ENCODE peak calls at places on chromosomes 11 and 22, in ten cellular contexts. Q is dorsolateral prefrontal cortex, J is NCI-H1105, C is LHCN-M2, D is AG08395, G is cerebellar cortex, I is pancreas, X is A549, N is NAMALWA, S is HepG2. Y is an unnamed sample.

GRCh38 chr11:120130176-120130980 is 7.5 kb downstream of the TRIM29 start:
- DNase-seq in C (no peak), S (no peak), N (no peak), D (no peak), I (no peak), J (no peak), Q (no peak), X (no peak), G (no peak), Y (no peak)

GRCh38 chr11:27717377-27717776 is 17.1 kb upstream of the BDNF start:
- DNase-seq in N (peak; percentile 27), I (no peak), X (peak; percentile 58), S (no peak), G (peak; percentile 84), J (peak; percentile 20), Q (no peak), C (no peak), D (peak; percentile 12), Y (peak; percentile 59)

GRCh38 chr11:64852804-64853520 is 8.5 kb upstream of the CDC42BPG start:
- DNase-seq in D (no peak), Q (no peak), C (no peak), S (no peak), J (no peak), G (no peak), N (no peak), X (no peak), I (peak; percentile 52), Y (no peak)

GRCh38 chr11:26493616-26494015 is 78.4 kb downstream of the MUC15 start:
- DNase-seq in S (no peak), D (no peak), Q (no peak), G (no peak), I (no peak), N (no peak), C (no peak), X (no peak), J (no peak), Y (no peak)

GRCh38 chr11:93267383-93267782 is 63.2 kb upstream of the DEUP1 start:
- DNase-seq in Q (no peak), D (no peak), N (no peak), C (peak; percentile 1), S (no peak), X (no peak), J (no peak), I (no peak), G (no peak), Y (peak; percentile 1)

GRCh38 chr22:20803696-20804324 is 29.9 kb downstream of the SERPIND1 start:
- DNase-seq in S (peak; percentile 40), C (no peak), I (no peak), D (peak; percentile 35), N (peak; percentile 27), G (peak; percentile 42), J (no peak), Q (peak; percentile 61), X (peak; percentile 22), Y (peak; percentile 33)

GRCh38 chr11:114233755-114234154 is 62.4 kb upstream of the NNMT start:
- DNase-seq in I (no peak), G (no peak), C (peak; percentile 25), J (no peak), Q (no peak), D (no peak), X (no peak), N (no peak), S (no peak), Y (no peak)

GRCh38 chr11:66109294-66109693 is 39.2 kb downstream of the PACS1 start:
- DNase-seq in I (no peak), Q (no peak), X (no peak), N (no peak), G (no peak), J (no peak), D (no peak), C (no peak), S (no peak), Y (no peak)

GRCh38 chr11:43508511-43508918 is 149.8 kb downstream of the TTC17 start:
- DNase-seq in Q (no peak), I (no peak), D (peak; percentile 70), G (no peak), N (no peak), C (peak; percentile 41), X (no peak), J (no peak), S (no peak), Y (peak; percentile 71)

Y was measured in EL.